ENCODE peak calls at places on chromosomes 7 and 10, in five cellular contexts. Y is WTC11, N is GM12878, K is H1, D is K562. F is an unnamed sample.

GRCh38 chr7:153386581-153386980 is 627.0 kb downstream of the ACTR3B start:
- DNase-seq in Y (no peak), K (peak), N (no peak), D (no peak), F (no peak)

GRCh38 chr7:32223071-32223650 is 153.0 kb upstream of the PDE1C start:
- DNase-seq in Y (no peak), D (no peak), N (no peak), K (peak), F (no peak)

GRCh38 chr10:86644412-86645110 is 9.8 kb upstream of the OPN4 start:
- DNase-seq in K (peak), N (peak), D (no peak), Y (no peak), F (no peak)

GRCh38 chr7:155752756-155753445 is 59.4 kb downstream of the SHH start:
- DNase-seq in D (no peak), N (peak), Y (no peak), K (no peak), F (no peak)

GRCh38 chr10:36277459-36277858 is 635.4 kb upstream of the FZD8 start:
- DNase-seq in D (no peak), N (no peak), Y (no peak), K (no peak), F (no peak)

GRCh38 chr10:53256623-53257022 is 484.0 kb upstream of the MBL2 start:
- DNase-seq in K (peak), D (no peak), N (no peak), Y (no peak), F (no peak)

GRCh38 chr7:80372415-80372814 is 139.4 kb downstream of the GNAT3 start:
- DNase-seq in Y (no peak), K (no peak), D (no peak), N (no peak), F (no peak)

GRCh38 chr7:135147341-135147898 is 452 bp upstream of the TMEM140 start:
- DNase-seq in K (no peak), D (no peak), N (no peak), Y (no peak), F (no peak)

GRCh38 chr10:58260334-58260733 is 7.4 kb downstream of the IPMK start:
- DNase-seq in K (no peak), N (no peak), Y (no peak), D (no peak), F (no peak)

GRCh38 chr7:50954716-50955115 is 172.0 kb upstream of the GRB10 start:
- DNase-seq in Y (no peak), D (no peak), N (no peak), K (no peak), F (no peak)

GRCh38 chr7:84532196-84532595 is 337.6 kb upstream of the SEMA3A start:
- DNase-seq in D (no peak), N (no peak), Y (no peak), K (no peak), F (no peak)

GRCh38 chr7:55234408-55234807 is 130.7 kb upstream of the LANCL2 start:
- DNase-seq in K (no peak), Y (no peak), N (no peak), D (no peak), F (no peak)

GRCh38 chr10:76675951-76676587 is 961.5 kb downstream of the KCNMA1 start:
- DNase-seq in D (no peak), Y (no peak), N (no peak), K (no peak), F (no peak)

GRCh38 chr10:68598978-68599753 is 39.0 kb downstream of the TET1 start:
- DNase-seq in N (no peak), Y (peak), D (peak), K (peak), F (no peak)

GRCh38 chr7:104135760-104136558 is 71.9 kb downstream of the ORC5 start:
- DNase-seq in Y (no peak), N (no peak), D (no peak), K (no peak), F (no peak)

GRCh38 chr10:48693206-48693605 is 8.5 kb downstream of the WDFY4 start:
- DNase-seq in K (no peak), D (no peak), N (no peak), Y (no peak), F (no peak)

GRCh38 chr7:98418271-98418635 is 17.4 kb upstream of the BAIAP2L1 start:
- DNase-seq in N (no peak), D (no peak), K (no peak), Y (no peak), F (peak)

GRCh38 chr7:101108961-101109360 is 17.9 kb upstream of the SERPINE1 start:
- DNase-seq in N (no peak), D (no peak), K (no peak), Y (no peak), F (no peak)

GRCh38 chr7:112876877-112877276 is 86.7 kb upstream of the TMEM168 start:
- DNase-seq in K (no peak), Y (no peak), N (no peak), D (no peak), F (no peak)

GRCh38 chr7:98133621-98134266 is 27.1 kb downstream of the LMTK2 start:
- DNase-seq in K (no peak), D (no peak), Y (no peak), N (no peak), F (peak)

GRCh38 chr10:101330236-101331225 is 23.4 kb upstream of the BTRC start:
- DNase-seq in N (no peak), D (no peak), Y (no peak), K (no peak), F (no peak)

GRCh38 chr10:127872011-127872741 is 20.6 kb downstream of the CLRN3 start:
- DNase-seq in N (no peak), D (no peak), K (peak), Y (no peak), F (no peak)

GRCh38 chr10:69655868-69656555 is 26.0 kb downstream of the FAM241B start:
- DNase-seq in Y (no peak), D (no peak), N (no peak), K (no peak), F (no peak)

GRCh38 chr10:58511765-58512469 is 755 bp upstream of the BICC1 start:
- DNase-seq in D (no peak), K (peak), N (no peak), Y (peak), F (no peak)

GRCh38 chr10:132868995-132869394 is 73.4 kb downstream of the CFAP46 start:
- DNase-seq in K (no peak), Y (peak), N (no peak), D (no peak), F (no peak)

GRCh38 chr10:26169466-26169865 is 47.1 kb upstream of the GAD2 start:
- DNase-seq in K (no peak), N (no peak), D (no peak), Y (no peak), F (no peak)

GRCh38 chr10:11610151-11610854 is 1.1 kb downstream of the USP6NL start:
- DNase-seq in Y (no peak), N (no peak), K (no peak), D (no peak), F (no peak)

GRCh38 chr7:101832205-101832631 is 14.8 kb downstream of the CUX1 start:
- DNase-seq in N (no peak), Y (peak), K (no peak), D (no peak), F (no peak)

GRCh38 chr10:4196948-4197390 is 412.0 kb upstream of the KLF6 start:
- DNase-seq in N (no peak), D (no peak), Y (no peak), K (no peak), F (no peak)

GRCh38 chr7:119545118-119545517 is 727.9 kb upstream of the KCND2 start:
- DNase-seq in N (no peak), K (no peak), D (no peak), Y (no peak), F (peak)

GRCh38 chr10:14263041-14263440 is 67.7 kb downstream of the FRMD4A start:
- DNase-seq in N (no peak), K (no peak), D (no peak), Y (no peak), F (no peak)

GRCh38 chr7:4123823-4124222 is 558.3 kb upstream of the FOXK1 start:
- DNase-seq in K (no peak), N (no peak), D (no peak), Y (no peak), F (no peak)

GRCh38 chr10:21160116-21160515 is 263.0 kb upstream of the NEBL start:
- DNase-seq in Y (no peak), K (no peak), N (no peak), D (no peak), F (no peak)

GRCh38 chr10:31706921-31707571 is 221.6 kb downstream of the ARHGAP12 start:
- DNase-seq in N (no peak), Y (no peak), D (no peak), K (no peak), F (no peak)

GRCh38 chr7:92461027-92462003 is 14.0 kb downstream of the GATAD1 start:
- DNase-seq in K (no peak), Y (peak), D (peak), N (no peak), F (peak)

GRCh38 chr10:28020080-28020860 is 21.4 kb upstream of the ODAD2 start:
- DNase-seq in Y (no peak), N (no peak), K (no peak), D (no peak), F (no peak)

GRCh38 chr7:10934292-10934691 is 39.4 kb upstream of the PHF14 start:
- DNase-seq in N (no peak), K (no peak), D (no peak), Y (no peak), F (no peak)
- TF ChIP-seq ATF3 in N (no peak), K (no peak), D (no peak), Y (no peak), F (no peak)

GRCh38 chr7:36863901-36864701 is 139.8 kb upstream of the AOAH start:
- DNase-seq in K (no peak), D (no peak), Y (no peak), N (no peak), F (no peak)
- TF ChIP-seq ATF3 in K (no peak), D (no peak), Y (no peak), N (no peak), F (no peak)

GRCh38 chr7:24963218-24963617 is 16.8 kb downstream of the OSBPL3 start:
- DNase-seq in K (no peak), D (no peak), N (peak), Y (no peak), F (no peak)
- TF ChIP-seq ATF3 in K (no peak), D (no peak), N (no peak), Y (no peak), F (no peak)

GRCh38 chr7:156897673-156898072 is 4.7 kb upstream of the LMBR1 start:
- DNase-seq in D (no peak), N (no peak), Y (no peak), K (no peak), F (no peak)
- TF ChIP-seq ATF3 in D (no peak), N (no peak), Y (no peak), K (no peak), F (no peak)

GRCh38 chr7:14793151-14793550 is 109.4 kb downstream of the DGKB start:
- DNase-seq in D (no peak), Y (no peak), K (no peak), N (no peak), F (no peak)
- TF ChIP-seq ATF3 in D (no peak), Y (no peak), K (no peak), N (no peak), F (no peak)

GRCh38 chr10:129424978-129425377 is 42.1 kb upstream of the MGMT start:
- DNase-seq in N (no peak), D (no peak), K (no peak), Y (no peak), F (no peak)

GRCh38 chr10:129421399-129421798 is 45.6 kb upstream of the MGMT start:
- DNase-seq in D (no peak), N (no peak), Y (no peak), K (no peak), F (no peak)

DNA sequence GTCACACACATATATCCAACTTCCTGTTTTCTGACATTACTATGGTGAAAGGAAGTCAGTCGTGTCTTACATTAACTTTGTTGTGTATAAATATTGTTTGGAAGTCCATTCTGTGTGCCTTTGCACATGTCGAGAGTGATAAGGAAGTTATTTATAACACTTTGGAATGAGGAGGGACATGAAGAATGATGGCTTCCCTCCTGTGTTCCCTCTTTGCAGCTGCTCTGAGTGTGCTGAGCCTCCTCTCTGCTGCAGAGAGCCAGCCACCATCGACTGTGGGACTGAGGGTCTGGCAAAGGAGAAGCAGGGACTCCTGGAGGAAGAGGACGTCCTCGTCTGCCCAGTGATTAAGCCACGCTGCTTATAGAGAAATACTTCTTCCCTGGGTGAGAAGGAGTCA is 40.4 kb upstream of the MGMT start:
- DNase-seq in N (no peak), Y (no peak), K (no peak), D (no peak), F (no peak)
- TF ChIP-seq ATF3 in N (no peak), Y (no peak), K (no peak), D (no peak), F (no peak)

DNA sequence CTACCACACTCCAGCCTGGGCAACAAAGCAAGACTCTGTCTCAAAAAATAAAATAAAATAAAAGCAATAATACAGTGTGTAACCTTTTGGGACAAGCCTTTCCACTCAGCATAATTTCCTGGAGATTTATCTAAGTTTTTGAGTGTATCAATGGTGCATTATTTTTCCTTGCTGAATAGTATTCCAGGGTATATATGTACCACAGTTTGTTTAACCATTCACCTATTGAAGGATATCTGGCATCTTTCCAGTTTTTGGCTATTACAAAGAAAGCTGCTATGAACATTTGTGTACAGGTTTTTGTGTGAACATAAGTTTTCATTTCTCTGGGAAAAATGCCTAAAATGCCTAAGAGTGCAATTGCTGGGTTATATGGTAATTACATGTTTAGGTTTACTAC is 59.9 kb downstream of the RBM20 start:
- DNase-seq in N (no peak), K (no peak), Y (no peak), D (no peak), F (no peak)
- TF ChIP-seq ATF3 in N (no peak), K (no peak), Y (no peak), D (no peak), F (no peak)

GRCh38 chr7:90211391-90212148 is at the start of gene STEAP2:
- DNase-seq in D (peak), K (peak), N (no peak), Y (peak), F (peak)

GRCh38 chr7:90213521-90213920 is 2.0 kb downstream of the STEAP2 start:
- DNase-seq in Y (no peak), D (no peak), K (no peak), N (no peak), F (no peak)

GRCh38 chr7:90216080-90216674 is 4.6 kb downstream of the STEAP2 start:
- DNase-seq in Y (no peak), K (no peak), D (no peak), N (no peak), F (no peak)

GRCh38 chr7:90212149-90212495 is 582 bp downstream of the STEAP2 start:
- DNase-seq in K (no peak), Y (no peak), N (no peak), D (no peak), F (no peak)

DNA sequence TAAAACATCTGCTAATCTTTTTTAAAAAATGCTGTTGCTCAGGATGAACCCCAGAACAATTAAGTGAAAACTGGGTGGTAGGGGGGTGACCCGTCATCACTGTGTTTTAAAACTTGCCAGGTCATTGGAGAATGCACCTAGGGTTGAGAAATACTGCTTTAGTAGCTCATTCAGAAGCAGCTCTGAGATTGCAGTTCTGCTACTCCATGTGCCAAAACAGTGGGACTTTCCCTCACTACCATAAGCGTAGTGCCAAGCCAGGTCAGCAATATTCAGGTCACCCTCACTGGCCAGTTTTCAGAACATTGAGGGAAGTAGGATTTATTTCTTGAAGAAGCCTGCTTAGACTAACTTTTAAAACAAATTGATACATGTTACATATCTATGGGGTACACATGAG is 5.2 kb downstream of the STEAP2 start:
- DNase-seq in D (no peak), Y (no peak), N (no peak), K (no peak), F (no peak)
- TF ChIP-seq ATF3 in D (no peak), Y (no peak), N (no peak), K (no peak), F (no peak)

GRCh38 chr7:38425509-38425908 is 152.1 kb upstream of the TARP start:
- DNase-seq in K (no peak), D (no peak), Y (no peak), N (no peak), F (no peak)
- TF ChIP-seq ATF3 in K (no peak), D (no peak), Y (no peak), N (no peak), F (no peak)